ENCODE peak calls at places on chromosomes 2 and 18, in eight cellular contexts. O is hepatic stellate cell; J is activated T-cell treated with anti-CD3 and anti-CD28 coated beads for 1 hour; M is Kasumi-1; V is stimulated activated CD4-positive, alpha-beta T cell treated with anti-CD3 and anti-CD28 coated beads, TNF-alpha, amount 100 ng/mL, for 4 hours; E is A172; N is cardiac fibroblast; W is SHP77. L is an unnamed sample.

GRCh38 chr2:88209526-88210131 is 39.5 kb downstream of the THNSL2 start:
- DNase-seq in O (no peak), J (no peak), M (no peak), V (no peak), E (no peak), N (no peak), W (no peak), L (no peak)

GRCh38 chr2:38074047-38074774 is 1.7 kb downstream of the CYP1B1 start:
- DNase-seq in O (no peak), J (no peak), M (no peak), V (no peak), E (no peak), N (no peak), W (no peak), L (no peak)

GRCh38 chr2:7974936-7975335 is 706.9 kb upstream of the ID2 start:
- DNase-seq in O (no peak), J (no peak), M (no peak), V (no peak), E (no peak), N (no peak), W (no peak), L (no peak)

GRCh38 chr2:159124931-159125467 is 156.6 kb downstream of the TANC1 start:
- DNase-seq in O (no peak), J (no peak), M (peak), V (no peak), E (peak), N (peak), W (no peak), L (no peak)

GRCh38 chr2:61549546-61549945 is 11.4 kb upstream of the XPO1 start:
- DNase-seq in O (no peak), J (no peak), M (no peak), V (no peak), E (no peak), N (no peak), W (no peak), L (no peak)

GRCh38 chr18:63457987-63458386 is 18.8 kb upstream of the SERPINB5 start:
- DNase-seq in O (no peak), J (no peak), M (no peak), V (no peak), E (no peak), N (no peak), W (no peak), L (no peak)

GRCh38 chr18:11154369-11154982 is 5.1 kb upstream of the PIEZO2 start:
- DNase-seq in O (no peak), J (no peak), M (peak), V (no peak), E (peak), N (peak), W (peak), L (peak)

GRCh38 chr2:126623000-126623399 is 33.0 kb upstream of the GYPC start:
- DNase-seq in O (no peak), J (no peak), M (no peak), V (no peak), E (no peak), N (no peak), W (no peak), L (no peak)

GRCh38 chr18:6333981-6334380 is 80.7 kb downstream of the L3MBTL4 start:
- DNase-seq in O (no peak), J (no peak), M (no peak), V (no peak), E (no peak), N (no peak), W (peak), L (no peak)

GRCh38 chr2:647003-647560 is 30.1 kb downstream of the TMEM18 start:
- DNase-seq in O (no peak), J (no peak), M (no peak), V (no peak), E (no peak), N (no peak), W (no peak), L (no peak)

GRCh38 chr18:50350699-50351098 is 24.1 kb upstream of the SKA1 start:
- DNase-seq in O (no peak), J (no peak), M (no peak), V (no peak), E (no peak), N (no peak), W (no peak), L (no peak)

GRCh38 chr2:102686479-102687439 is 67.4 kb downstream of the SLC9A2 start:
- DNase-seq in O (no peak), J (no peak), M (peak), V (no peak), E (no peak), N (no peak), W (no peak), L (no peak)

GRCh38 chr2:49444005-49444404 is 289.7 kb upstream of the FSHR start:
- DNase-seq in O (no peak), J (no peak), M (no peak), V (no peak), E (no peak), N (no peak), W (no peak), L (no peak)

GRCh38 chr18:37481491-37481890 is 84.1 kb downstream of the CELF4 start:
- DNase-seq in O (no peak), J (no peak), M (no peak), V (no peak), E (peak), N (no peak), W (no peak), L (no peak)

GRCh38 chr2:128145651-128146050 is 54.7 kb downstream of the UGGT1 start:
- DNase-seq in O (no peak), J (no peak), M (no peak), V (no peak), E (no peak), N (no peak), W (no peak), L (no peak)

GRCh38 chr2:130825231-130825971 is 11.3 kb upstream of the ARHGEF4 start:
- DNase-seq in O (no peak), J (no peak), M (no peak), V (no peak), E (no peak), N (no peak), W (no peak), L (no peak)

L was measured in DMS79.